ENCODE peak calls at places on chromosomes 13 and 19, in four cellular contexts. G, J, B and L are unnamed samples.

GRCh38 chr13:40433577-40433976 is 232.9 kb downstream of the FOXO1 start:
- DNase-seq in G (no peak), B (no peak), J (no peak), L (no peak)

GRCh38 chr19:2164020-2164988 is 571 bp downstream of the DOT1L start:
- DNase-seq in B (no peak), G (peak; percentile 45), J (no peak), L (no peak)

GRCh38 chr19:55939206-55939605 is 7.1 kb upstream of the NLRP13 start:
- DNase-seq in B (no peak), G (no peak), J (no peak), L (no peak)

GRCh38 chr13:32893176-32893575 is 123.0 kb upstream of the KL start:
- DNase-seq in J (no peak), B (no peak), G (no peak), L (no peak)

GRCh38 chr19:50723735-50724521 is 764 bp downstream of the CLEC11A start:
- DNase-seq in G (no peak), B (no peak), J (no peak), L (no peak)

GRCh38 chr13:27349458-27349857 is 75.0 kb upstream of the GTF3A start:
- DNase-seq in G (no peak), B (no peak), J (no peak), L (no peak)

GRCh38 chr19:12947702-12948596 is 2.3 kb downstream of the RAD23A start:
- DNase-seq in G (no peak), J (no peak), B (no peak), L (no peak)

GRCh38 chr13:39784347-39784746 is 128.9 kb downstream of the COG6 start:
- DNase-seq in G (no peak), B (no peak), J (no peak), L (no peak)

GRCh38 chr19:1008268-1009042 is 8.2 kb downstream of the GRIN3B start:
- DNase-seq in J (no peak), B (no peak), G (no peak), L (no peak)

DNA sequence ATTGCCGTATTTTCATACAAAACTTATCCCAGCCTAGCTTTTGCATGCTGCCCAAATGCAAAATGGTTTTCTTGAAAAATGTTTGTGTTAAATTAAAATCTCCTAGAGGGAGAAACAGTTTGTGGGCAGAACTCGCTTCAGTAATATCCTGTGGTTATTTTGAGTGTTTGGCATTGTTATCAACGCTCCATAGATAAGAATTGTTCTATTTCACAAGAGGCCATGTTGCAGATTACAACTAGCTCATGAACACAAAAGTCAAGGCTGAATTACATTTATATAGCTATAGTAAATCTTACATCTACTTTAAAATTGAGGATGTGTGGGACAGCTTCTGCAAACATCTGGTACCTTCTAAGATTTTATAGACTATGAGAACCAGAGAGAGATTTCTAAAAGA is 447.9 kb downstream of the DCT start:
- DNase-seq in G (no peak), B (no peak), J (no peak), L (no peak)
- TF ChIP-seq TCF7L2 in G (no peak), B (no peak), J (no peak), L (no peak)

DNA sequence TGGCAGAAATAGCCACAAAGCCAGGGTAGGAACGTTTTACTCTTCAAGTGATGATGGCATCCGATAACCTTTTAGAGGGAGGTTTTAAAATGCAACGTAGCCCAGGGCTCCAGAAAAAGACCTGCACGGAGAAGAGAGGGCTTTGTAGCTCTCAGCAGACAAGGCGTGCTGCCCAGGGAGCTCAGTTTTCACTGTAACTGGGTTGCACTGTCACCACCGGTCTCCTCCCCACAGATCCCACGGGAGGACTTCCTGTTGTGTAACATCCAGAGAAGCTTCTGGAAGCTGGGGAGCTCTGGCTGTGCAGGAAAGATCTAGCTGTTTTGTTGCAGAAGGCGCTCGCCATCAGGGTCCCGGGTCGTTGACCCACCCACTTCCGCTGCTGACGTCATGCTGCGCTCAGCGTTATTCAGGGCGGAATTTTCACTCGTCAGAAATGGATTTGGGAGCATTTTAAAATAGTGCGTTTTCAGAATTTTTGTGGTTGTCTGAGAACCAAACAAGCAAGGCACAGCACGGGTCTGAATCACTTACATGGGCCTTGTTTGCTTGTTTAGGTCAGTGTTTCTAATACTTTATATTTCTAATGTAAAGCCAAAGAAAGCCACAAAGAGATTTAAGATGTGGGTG is 50.8 kb downstream of the ATP11A start:
- DNase-seq in J (no peak), B (no peak), G (peak; percentile 59), L (no peak)
- H3K4me3 ChIP-seq in J (no peak overlapping the region), B (no peak overlapping the region), G (no peak overlapping the region), L (no peak overlapping the region)

DNA sequence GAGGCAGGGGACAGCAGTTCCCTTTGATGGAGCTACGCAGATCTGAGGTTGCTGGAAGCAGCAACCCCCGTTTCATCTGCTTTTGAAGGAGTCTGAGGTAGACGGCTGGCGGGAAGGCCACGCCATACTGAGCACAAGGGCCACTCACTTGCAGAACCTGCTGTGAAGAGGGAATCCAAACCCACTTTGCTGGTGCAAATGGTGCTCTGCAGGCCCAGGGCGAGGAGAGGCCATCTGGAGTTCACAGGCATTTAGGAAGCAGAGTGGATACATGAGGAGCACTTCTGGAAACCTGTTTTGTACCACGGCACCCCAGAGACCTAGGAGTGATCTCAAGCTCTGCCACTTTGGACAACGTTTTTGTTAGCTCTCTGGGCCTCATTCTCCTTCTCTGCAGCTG is 227.8 kb downstream of the UQCRFS1 start:
- DNase-seq in G (no peak), J (no peak), B (no peak), L (no peak)
- TF ChIP-seq TCF7L2 in G (no peak), J (no peak), B (no peak), L (no peak)

GRCh38 chr13:109162248-109163051 is 533.0 kb downstream of the MYO16 start:
- DNase-seq in G (no peak), B (no peak), J (no peak), L (no peak)
- H3K4me3 ChIP-seq in G (no peak overlapping the region), B (no peak overlapping the region), J (no peak overlapping the region), L (no peak overlapping the region)

GRCh38 chr19:28605501-28606268 is 607.3 kb downstream of the UQCRFS1 start:
- DNase-seq in G (peak; percentile 72), J (no peak), B (no peak), L (no peak)
- TF ChIP-seq TCF7L2 in G (no peak), J (no peak), B (no peak), L (no peak)